ENCODE peak calls at places on chromosomes 2 and 18, in four cellular contexts. H is OCI-LY7, R is neuronal stem cell, L is mammary epithelial cell. K is an unnamed sample.
A peak's percentile ranks its signal among the peaks of the same experiment; 100 is the strongest.

GRCh38 chr2:152602750-152603149 is 114.5 kb downstream of the PRPF40A start:
- DNase-seq in H (no peak), R (no peak), L (no peak), K (no peak)

GRCh38 chr2:120740765-120741513 is 5.3 kb downstream of the GLI2 start:
- DNase-seq in H (no peak), R (peak; percentile 74), L (no peak), K (no peak)

GRCh38 chr2:47035615-47036488 is 119.3 kb downstream of the STPG4 start:
- DNase-seq in H (no peak), R (no peak), L (no peak), K (no peak)

GRCh38 chr2:43104106-43104505 is 122.3 kb downstream of the ZFP36L2 start:
- DNase-seq in H (no peak), R (no peak), L (no peak), K (no peak)

GRCh38 chr18:6960656-6961055 is 156.9 kb downstream of the LAMA1 start:
- DNase-seq in H (no peak), R (no peak), L (peak; percentile 85), K (peak; percentile 76)

GRCh38 chr18:34114996-34115395 is 109.7 kb downstream of the NOL4 start:
- DNase-seq in H (no peak), R (no peak), L (no peak), K (no peak)

GRCh38 chr2:234910186-234910679 is 41.6 kb upstream of the SH3BP4 start:
- DNase-seq in H (no peak), R (no peak), L (no peak), K (no peak)

GRCh38 chr2:156191547-156191946 is 141.0 kb downstream of the NR4A2 start:
- DNase-seq in H (no peak), R (no peak), L (no peak), K (no peak)

GRCh38 chr2:235709969-235710879 is 216.4 kb downstream of the AGAP1 start:
- DNase-seq in H (no peak), R (peak; percentile 40), L (no peak), K (peak; percentile 9)

GRCh38 chr18:50987261-50987660 is 19.4 kb downstream of the ELAC1 start:
- DNase-seq in H (no peak), R (no peak), L (no peak), K (no peak)

GRCh38 chr2:84678214-84678613 is 161.9 kb downstream of the DNAH6 start:
- DNase-seq in H (no peak), R (no peak), L (no peak), K (no peak)

GRCh38 chr18:37426536-37427080 is 139.0 kb downstream of the CELF4 start:
- DNase-seq in H (no peak), R (no peak), L (no peak), K (no peak)

GRCh38 chr2:74424995-74425406 is 3.5 kb downstream of the WDR54 start:
- DNase-seq in H (no peak), R (no peak), L (no peak), K (no peak)

GRCh38 chr2:46697830-46698323 is 217.7 kb downstream of the MCFD2 start:
- DNase-seq in H (peak; percentile 14), R (no peak), L (no peak), K (no peak)

GRCh38 chr2:219457784-219458369 is 23.2 kb downstream of the SPEG start:
- DNase-seq in H (peak; percentile 60), R (no peak), L (peak; percentile 68), K (peak; percentile 58)

GRCh38 chr2:200713704-200714064 is 98.0 kb upstream of the BZW1 start:
- DNase-seq in H (no peak), R (no peak), L (no peak), K (no peak)

GRCh38 chr2:214203199-214203598 is 207.7 kb upstream of the VWC2L start:
- DNase-seq in H (no peak), R (no peak), L (no peak), K (no peak)

GRCh38 chr2:226514895-226515294 is 284.7 kb downstream of the IRS1 start:
- DNase-seq in H (no peak), R (no peak), L (peak; percentile 84), K (peak; percentile 77)

GRCh38 chr2:180012523-180012922 is 5.4 kb upstream of the CWC22 start:
- DNase-seq in H (no peak), R (no peak), L (peak; percentile 92), K (peak; percentile 50)

GRCh38 chr2:85430780-85431601 is 12.5 kb downstream of the SH2D6 start:
- DNase-seq in H (no peak), R (peak; percentile 86), L (no peak), K (no peak)

GRCh38 chr18:7626922-7627440 is 59.9 kb downstream of the PTPRM start:
- DNase-seq in H (no peak), R (no peak), L (peak; percentile 65), K (peak; percentile 88)

GRCh38 chr2:73561422-73561821 is 80.8 kb downstream of the NAT8 start:
- DNase-seq in H (no peak), R (no peak), L (no peak), K (no peak)

DNA sequence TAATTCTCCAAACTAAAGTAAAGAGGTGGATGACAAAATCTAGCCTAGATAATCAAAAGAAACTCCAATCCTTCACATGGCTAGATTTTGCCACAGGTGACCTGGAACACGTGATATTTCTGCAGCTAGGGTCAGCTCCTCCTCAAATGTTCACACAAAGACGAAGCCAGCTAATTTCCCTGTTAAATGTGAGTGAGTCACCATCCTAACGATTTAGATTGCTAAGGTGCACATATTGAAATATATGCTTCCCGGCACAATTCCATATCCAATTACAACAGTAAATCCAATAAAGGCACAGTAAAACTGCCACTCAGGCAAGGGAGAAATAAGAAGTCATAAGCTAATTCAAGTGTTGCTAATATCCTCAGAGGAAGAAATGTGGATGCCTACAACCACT is 28.7 kb downstream of the IKZF2 start:
- DNase-seq in H (no peak), R (no peak), L (no peak), K (peak; percentile 43)
- H3K4me2 ChIP-seq in H (no peak overlapping the region), R (no peak overlapping the region), L (no peak overlapping the region), K (no peak overlapping the region)

GRCh38 chr18:26017929-26018328 is 72.5 kb downstream of the SS18 start:
- DNase-seq in H (no peak), R (no peak), L (no peak), K (no peak)

GRCh38 chr18:26022585-26022984 is 67.8 kb downstream of the SS18 start:
- DNase-seq in H (no peak), R (no peak), L (no peak), K (no peak)

DNA sequence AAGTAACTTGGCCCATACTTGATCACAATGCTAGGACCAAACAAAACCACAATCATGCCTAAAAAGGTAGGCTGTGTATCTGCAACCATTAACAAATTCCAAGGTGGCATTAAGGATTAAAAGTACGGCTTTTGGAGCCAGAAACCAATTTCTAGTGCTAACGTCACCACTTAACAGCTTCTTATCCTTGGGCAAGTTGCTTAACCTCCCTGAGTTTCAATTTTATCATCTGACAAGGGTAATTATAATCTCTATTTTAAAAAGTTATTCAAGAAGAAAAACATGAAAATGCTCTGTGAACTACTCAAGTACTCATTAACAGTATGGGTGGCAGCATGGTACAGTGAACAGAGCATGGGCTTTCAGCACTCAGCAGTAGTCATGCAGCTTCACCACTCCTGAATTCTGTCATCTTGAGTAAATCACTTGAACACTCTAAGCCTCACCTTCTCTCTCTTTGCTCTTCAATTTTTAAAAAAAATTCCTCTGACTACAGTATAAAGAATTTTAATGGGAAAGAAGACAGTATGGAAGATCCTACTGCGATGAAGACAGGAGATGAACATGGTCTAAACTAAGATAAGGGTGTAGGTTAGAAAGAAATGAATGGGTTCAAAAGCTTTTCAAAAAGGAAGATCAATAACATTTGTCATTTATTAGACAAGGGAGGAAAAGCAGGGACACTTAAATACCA is 69.2 kb downstream of the SS18 start:
- DNase-seq in H (no peak), R (no peak), L (no peak), K (no peak)
- H3K4me2 ChIP-seq in H (no peak overlapping the region), R (no peak overlapping the region), L (no peak overlapping the region), K (no peak overlapping the region)

GRCh38 chr18:48334845-48335244 is 74.3 kb downstream of the ZBTB7C start:
- DNase-seq in H (no peak), R (no peak), L (no peak), K (no peak)

GRCh38 chr18:48333563-48333962 is 75.6 kb downstream of the ZBTB7C start:
- DNase-seq in H (no peak), R (no peak), L (no peak), K (no peak)

GRCh38 chr18:48328473-48329205 is 80.5 kb downstream of the ZBTB7C start:
- DNase-seq in H (no peak), R (no peak), L (peak; percentile 72), K (peak; percentile 6)

GRCh38 chr18:48326901-48327675 is 82.1 kb downstream of the ZBTB7C start:
- DNase-seq in H (no peak), R (no peak), L (peak; percentile 73), K (peak; percentile 5)

DNA sequence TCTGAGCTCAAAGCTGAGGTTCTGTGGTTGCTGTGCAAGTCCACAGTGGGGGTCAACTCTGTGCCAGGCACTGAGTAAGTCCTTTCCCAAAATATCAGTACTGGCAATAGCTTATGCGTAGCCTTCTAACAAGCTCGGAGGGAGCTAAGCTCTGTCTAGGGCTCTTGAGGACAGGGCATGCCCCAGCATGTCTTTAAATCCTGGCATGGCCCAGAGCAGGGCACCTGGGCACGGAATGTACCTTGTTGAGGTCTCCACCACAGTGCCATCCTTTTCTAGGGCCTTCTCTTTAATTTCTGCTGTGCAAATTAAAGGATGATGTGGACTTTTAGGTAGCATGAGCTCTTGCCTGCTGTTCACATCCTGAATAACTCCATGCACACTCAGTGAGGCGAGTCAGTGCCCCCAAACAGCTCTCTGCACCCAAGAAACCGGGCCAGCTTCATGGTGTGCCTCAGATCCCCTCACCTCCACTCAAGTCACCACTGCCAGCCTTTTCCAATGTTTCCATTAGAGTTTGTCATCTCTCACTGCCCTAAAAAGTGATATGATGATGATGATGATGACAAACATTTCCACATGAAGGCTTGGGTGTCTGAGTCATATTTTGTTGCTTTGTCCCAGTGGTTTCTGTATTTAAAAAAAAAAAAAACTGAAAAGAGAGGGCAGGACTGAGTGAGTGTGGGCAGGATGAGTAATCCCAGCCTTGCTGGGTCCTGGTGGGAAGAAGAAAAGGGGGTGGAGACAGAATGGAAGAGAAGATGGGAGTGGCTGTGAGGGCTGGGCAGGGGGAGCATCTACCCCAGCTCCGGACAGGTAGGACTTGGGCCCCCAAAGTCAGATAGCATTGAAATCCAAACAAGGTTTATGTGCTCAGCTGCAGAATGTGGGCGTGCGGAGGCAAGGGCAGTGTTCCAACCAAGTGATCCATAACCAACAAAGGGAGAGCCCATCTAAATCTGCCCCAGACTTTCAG is 78.9 kb downstream of the ZBTB7C start:
- DNase-seq in H (no peak), R (no peak), L (peak; percentile 95), K (peak; percentile 62)
- H3K4me2 ChIP-seq in H (no peak overlapping the region), R (no peak overlapping the region), L (peak overlapping the region; percentile 55), K (no peak overlapping the region)

DNA sequence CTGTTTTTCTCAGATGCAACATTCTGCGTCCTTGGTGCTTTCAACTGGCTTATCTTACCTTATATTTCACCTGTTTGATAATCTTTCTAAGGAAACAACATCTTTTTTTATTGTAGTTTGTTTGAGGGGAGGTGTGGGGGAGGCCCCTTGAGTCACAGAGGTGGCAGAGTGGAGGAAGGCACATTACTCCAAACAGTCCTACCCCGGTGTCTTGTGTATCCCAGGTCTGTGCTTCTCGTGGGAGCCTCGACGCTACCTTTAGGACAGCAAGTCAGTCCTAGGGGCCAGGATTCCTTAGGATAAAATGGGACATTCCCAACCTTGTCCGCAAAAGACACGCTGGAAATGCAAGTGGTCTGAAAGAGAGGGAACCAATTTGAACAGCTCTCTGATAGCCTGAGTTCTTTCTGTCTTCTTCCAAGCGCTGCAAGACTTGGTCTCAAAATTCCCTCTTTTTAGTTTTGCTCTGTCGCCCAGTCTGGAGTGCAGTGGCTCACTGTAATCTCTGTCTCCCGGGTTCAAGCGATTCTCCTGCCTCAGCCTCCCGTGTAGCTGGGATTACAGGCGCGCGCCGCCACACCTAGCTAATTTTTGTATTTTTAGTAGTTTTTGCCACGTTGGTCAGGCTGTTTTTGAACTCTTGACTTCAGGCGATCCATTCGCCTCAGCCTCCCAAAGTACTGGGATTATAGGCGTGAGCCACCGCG is 4.0 kb downstream of the GATA6 start:
- DNase-seq in H (no peak), R (no peak), L (no peak), K (no peak)
- H3K4me2 ChIP-seq in H (no peak overlapping the region), R (no peak overlapping the region), L (no peak overlapping the region), K (peak overlapping the region; percentile 44)

GRCh38 chr2:36362291-36362690 is 6.7 kb downstream of the CRIM1 start:
- DNase-seq in H (no peak), R (no peak), L (peak; percentile 83), K (no peak)
- H3K4me2 ChIP-seq in H (no peak overlapping the region), R (no peak overlapping the region), L (peak overlapping the region; percentile 79), K (peak overlapping the region; percentile 6)